ENCODE peak calls at places on chromosomes 12 and 14, in five cellular contexts. H, F, I, A and U are unnamed samples.

GRCh38 chr14:89137514-89138163 is 279.4 kb downstream of the FOXN3 start:
- DNase-seq in H (no peak), F (peak), I (peak), A (peak), U (peak)

GRCh38 chr12:89481218-89481914 is 43.2 kb downstream of the GALNT4 start:
- DNase-seq in H (no peak), F (no peak), I (no peak), A (no peak), U (no peak)

GRCh38 chr12:14367097-14367661 is 1.7 kb downstream of the ATF7IP start:
- DNase-seq in H (no peak), F (no peak), I (peak), A (no peak), U (no peak)

GRCh38 chr12:108854055-108854452 is 3.3 kb downstream of the SSH1 start:
- DNase-seq in H (no peak), F (no peak), I (peak), A (peak), U (no peak)

GRCh38 chr12:109773384-109774011 is 59.7 kb downstream of the TRPV4 start:
- DNase-seq in H (no peak), F (peak), I (no peak), A (no peak), U (peak)

GRCh38 chr14:69287096-69287991 is 27.4 kb downstream of the GALNT16 start:
- DNase-seq in H (no peak), F (no peak), I (peak), A (no peak), U (no peak)

GRCh38 chr12:6887460-6887859 is 14.4 kb upstream of the SPSB2 start:
- DNase-seq in H (no peak), F (no peak), I (no peak), A (no peak), U (no peak)

GRCh38 chr12:97148941-97149559 is 242.0 kb downstream of the NEDD1 start:
- DNase-seq in H (peak), F (peak), I (peak), A (no peak), U (peak)

GRCh38 chr12:96500686-96501085 is 11.3 kb downstream of the CFAP54 start:
- DNase-seq in H (no peak), F (no peak), I (peak), A (no peak), U (no peak)

GRCh38 chr12:104910196-104910840 is 47.8 kb downstream of the SLC41A2 start:
- DNase-seq in H (no peak), F (no peak), I (peak), A (no peak), U (no peak)

GRCh38 chr12:113932411-113933196 is 33.5 kb downstream of the RBM19 start:
- DNase-seq in H (no peak), F (no peak), I (no peak), A (no peak), U (peak)

GRCh38 chr12:90991952-90992465 is 12.8 kb downstream of the EPYC start:
- DNase-seq in H (no peak), F (no peak), I (no peak), A (no peak), U (no peak)

GRCh38 chr12:104588048-104588942 is 131.5 kb downstream of the CHST11 start:
- DNase-seq in H (no peak), F (peak), I (peak), A (no peak), U (no peak)

GRCh38 chr12:119949594-119949993 is 39.4 kb upstream of the BICDL1 start:
- DNase-seq in H (no peak), F (no peak), I (no peak), A (no peak), U (no peak)

GRCh38 chr14:94291906-94292525 is 1.1 kb downstream of the SERPINA10 start:
- DNase-seq in H (no peak), F (no peak), I (no peak), A (no peak), U (no peak)

GRCh38 chr14:98321838-98322237 is 950.2 kb downstream of the BCL11B start:
- DNase-seq in H (no peak), F (no peak), I (no peak), A (no peak), U (no peak)

GRCh38 chr12:1913377-1914115 is 4.9 kb downstream of the CACNA2D4 start:
- DNase-seq in H (no peak), F (no peak), I (no peak), A (no peak), U (no peak)

GRCh38 chr12:2083561-2083960 is 30.8 kb downstream of the CACNA1C start:
- DNase-seq in H (no peak), F (no peak), I (no peak), A (no peak), U (no peak)

GRCh38 chr12:70106347-70106746 is 136.9 kb upstream of the CNOT2 start:
- DNase-seq in H (no peak), F (no peak), I (no peak), A (no peak), U (no peak)

GRCh38 chr12:91316161-91316759 is 133.6 kb upstream of the DCN start:
- DNase-seq in H (no peak), F (no peak), I (no peak), A (no peak), U (no peak)

GRCh38 chr12:75856228-75856627 is 175.3 kb downstream of the PHLDA1 start:
- DNase-seq in H (no peak), F (no peak), I (no peak), A (no peak), U (no peak)

GRCh38 chr14:62189698-62190097 is 427.5 kb downstream of the SNAPC1 start:
- DNase-seq in H (no peak), F (no peak), I (peak), A (peak), U (no peak)

GRCh38 chr14:68627868-68628604 is 164.8 kb downstream of the ZFP36L1 start:
- DNase-seq in H (peak), F (peak), I (no peak), A (no peak), U (peak)

GRCh38 chr14:68282479-68283377 is 463.1 kb downstream of the RAD51B start:
- DNase-seq in H (no peak), F (no peak), I (no peak), A (no peak), U (no peak)

GRCh38 chr12:24911284-24911791 is 37.6 kb downstream of the BCAT1 start:
- DNase-seq in H (no peak), F (no peak), I (peak), A (peak), U (no peak)

GRCh38 chr12:53217049-53217929 is 10.2 kb upstream of the ITGB7 start:
- DNase-seq in H (no peak), F (no peak), I (peak), A (no peak), U (peak)

GRCh38 chr12:116876151-116876869 is 4.9 kb downstream of the HRK start:
- DNase-seq in H (no peak), F (no peak), I (no peak), A (no peak), U (no peak)

GRCh38 chr12:104180389-104180788 is 35.2 kb upstream of the TXNRD1 start:
- DNase-seq in H (no peak), F (no peak), I (no peak), A (no peak), U (no peak)

GRCh38 chr12:5102261-5102789 is 58.6 kb downstream of the KCNA5 start:
- DNase-seq in H (no peak), F (no peak), I (peak), A (no peak), U (no peak)

GRCh38 chr14:90060312-90060964 is 1.4 kb upstream of the KCNK13 start:
- DNase-seq in H (peak), F (peak), I (peak), A (no peak), U (peak)

GRCh38 chr12:55619352-55620138 is 17.1 kb upstream of the OR10P1 start:
- DNase-seq in H (peak), F (peak), I (peak), A (peak), U (no peak)